ENCODE peak calls at places on chromosomes 5 and 9, in five cellular contexts. V is stomach, C is ovary, O is colonic mucosa, H is thoracic aorta. K is an unnamed sample.
A peak's percentile ranks its signal among the peaks of the same experiment; 100 is the strongest.

GRCh38 chr9:98219794-98220370 is 27.4 kb upstream of the CORO2A start:
- DNase-seq in V (no peak), C (no peak), O (no peak), H (no peak), K (no peak)

GRCh38 chr9:122116040-122116439 is 22.9 kb upstream of the TTLL11 start:
- DNase-seq in V (no peak), C (no peak), O (no peak), H (no peak), K (no peak)

GRCh38 chr5:107153304-107153703 is 517.4 kb downstream of the EFNA5 start:
- DNase-seq in V (no peak), C (no peak), O (no peak), H (no peak), K (no peak)

GRCh38 chr5:178551059-178551458 is 39.1 kb downstream of the COL23A1 start:
- DNase-seq in V (no peak), C (no peak), O (no peak), H (no peak), K (no peak)

GRCh38 chr9:135955981-135956797 is 5.0 kb downstream of the UBAC1 start:
- DNase-seq in V (no peak), C (no peak), O (no peak), H (no peak), K (no peak)

GRCh38 chr9:92605224-92605623 is 64.7 kb downstream of the IPPK start:
- DNase-seq in V (no peak), C (no peak), O (no peak), H (no peak), K (no peak)

GRCh38 chr9:91176426-91176825 is 185.3 kb downstream of the AUH start:
- DNase-seq in V (peak; percentile 11), C (no peak), O (no peak), H (no peak), K (no peak)

GRCh38 chr9:113154936-113155335 is 4.1 kb downstream of the SLC31A2 start:
- DNase-seq in V (no peak), C (no peak), O (no peak), H (no peak), K (no peak)

GRCh38 chr9:134301387-134302129 is 24.7 kb upstream of the RXRA start:
- DNase-seq in V (no peak), C (peak; percentile 9), O (no peak), H (no peak), K (peak; percentile 12)

GRCh38 chr5:52987711-52988329 is 1.3 kb upstream of the ITGA2 start:
- DNase-seq in V (no peak), C (no peak), O (no peak), H (no peak), K (no peak)

GRCh38 chr5:127517110-127517479 is 345 bp upstream of the PRRC1 start:
- DNase-seq in V (no peak), C (no peak), O (no peak), H (peak; percentile 11), K (no peak)

GRCh38 chr9:7165350-7165937 is 407.7 kb downstream of the KDM4C start:
- DNase-seq in V (no peak), C (no peak), O (no peak), H (no peak), K (no peak)

GRCh38 chr9:7161469-7161868 is 403.7 kb downstream of the KDM4C start:
- DNase-seq in V (no peak), C (no peak), O (no peak), H (no peak), K (no peak)

GRCh38 chr9:7166074-7166473 is 408.3 kb downstream of the KDM4C start:
- DNase-seq in V (no peak), C (no peak), O (no peak), H (no peak), K (no peak)

GRCh38 chr9:7163957-7164356 is 406.2 kb downstream of the KDM4C start:
- DNase-seq in V (no peak), C (no peak), O (no peak), H (no peak), K (no peak)

GRCh38 chr9:7164440-7165349 is 406.9 kb downstream of the KDM4C start:
- DNase-seq in V (no peak), C (no peak), O (peak; percentile 62), H (no peak), K (no peak)
- H3K4me1 ChIP-seq in V (no peaks in the 10 kb centered on the region), C (peaks cover 2% of the 10 kb centered on the region), O (no peaks in the 10 kb centered on the region), H (no peaks in the 10 kb centered on the region), K (no peaks in the 10 kb centered on the region)

DNA sequence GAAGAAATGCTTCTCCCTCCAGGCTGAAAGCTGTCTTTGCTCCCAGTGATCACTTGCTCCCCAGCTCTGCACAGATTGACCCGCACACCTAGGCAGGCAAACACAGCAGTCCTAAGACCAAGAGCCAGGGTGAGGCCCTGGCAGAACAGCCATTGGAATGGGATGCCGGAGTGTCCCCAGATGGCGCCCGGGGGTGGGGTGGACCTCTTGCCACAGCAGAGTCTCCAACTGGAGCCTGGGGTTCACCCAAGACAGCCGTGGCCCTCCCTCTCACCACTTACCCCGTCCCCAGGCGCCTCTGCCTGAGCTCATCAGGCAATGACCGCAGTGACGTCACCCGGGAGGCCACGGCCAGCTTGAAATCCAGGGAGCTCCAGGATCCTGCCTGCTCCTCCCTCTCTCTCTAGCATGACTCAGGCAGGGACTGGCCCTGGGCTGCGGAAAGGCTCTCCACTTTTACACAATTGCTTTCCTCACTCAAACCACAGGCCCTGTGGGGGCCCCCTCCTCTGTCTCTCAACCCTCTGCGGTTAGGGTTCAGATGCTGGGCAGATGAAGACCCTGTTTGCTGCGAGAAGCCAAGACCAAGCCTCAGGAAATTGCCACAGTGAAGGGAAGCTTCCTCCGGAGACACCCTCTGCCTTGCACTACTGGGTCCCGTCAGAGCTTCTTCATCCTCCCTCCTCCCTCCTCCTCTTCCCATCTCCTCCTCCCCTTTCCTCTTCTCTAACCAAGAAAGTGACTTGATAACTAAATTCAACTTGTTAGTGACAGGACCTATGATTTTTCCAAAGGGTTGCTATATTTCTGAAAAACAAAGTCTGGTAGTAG is 24.3 kb upstream of the PTGES start:
- DNase-seq in V (peak; percentile 86), C (peak; percentile 89), O (peak; percentile 83), H (peak; percentile 90), K (peak; percentile 17)
- H3K4me3 ChIP-seq in V (no peak overlapping the region), C (no peak overlapping the region), O (no peak overlapping the region), H (peak overlapping the region; percentile 39), K (no peak overlapping the region)

GRCh38 chr5:6943197-6943596 is 230.0 kb downstream of the TENT4A start:
- DNase-seq in V (no peak), C (no peak), O (no peak), H (no peak), K (no peak)
- H3K36me3 ChIP-seq in V (no peaks in the 10 kb centered on the region), C (no peaks in the 10 kb centered on the region), O (no peaks in the 10 kb centered on the region), H (no peaks in the 10 kb centered on the region), K (no peaks in the 10 kb centered on the region)

GRCh38 chr5:151633892-151634291 is 42.8 kb upstream of the FAT2 start:
- DNase-seq in V (no peak), C (no peak), O (no peak), H (no peak), K (no peak)

GRCh38 chr5:151632941-151633340 is 41.8 kb upstream of the FAT2 start:
- DNase-seq in V (no peak), C (no peak), O (no peak), H (no peak), K (no peak)

GRCh38 chr5:151631941-151632340 is 40.8 kb upstream of the FAT2 start:
- DNase-seq in V (no peak), C (no peak), O (no peak), H (no peak), K (no peak)

GRCh38 chr5:151630088-151630487 is 39.0 kb upstream of the FAT2 start:
- DNase-seq in V (no peak), C (no peak), O (no peak), H (no peak), K (no peak)

DNA sequence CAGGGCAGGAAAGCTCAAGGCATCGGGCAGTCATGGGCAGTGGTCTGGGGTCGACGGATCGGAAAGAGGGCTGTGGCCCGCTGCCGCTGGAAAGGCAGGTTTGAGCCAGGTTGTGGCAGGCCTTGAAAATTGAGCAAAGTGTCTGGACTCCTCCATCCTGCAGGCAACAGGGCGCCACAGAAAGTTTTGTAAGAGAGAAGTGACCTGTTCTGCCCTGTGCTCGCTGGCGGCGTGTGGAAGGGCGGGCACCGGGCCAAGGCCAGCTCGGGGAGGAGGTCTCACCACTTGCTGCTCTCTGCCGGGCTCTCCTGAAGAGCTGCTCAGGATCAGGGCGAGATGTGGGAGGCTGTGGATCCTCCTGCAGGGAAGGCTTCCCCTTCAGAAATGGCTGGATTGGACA is 41.4 kb upstream of the FAT2 start:
- DNase-seq in V (no peak), C (no peak), O (no peak), H (no peak), K (no peak)
- H3K4me1 ChIP-seq in V (no peaks in the 10 kb centered on the region), C (peaks cover 6% of the 10 kb centered on the region), O (no peaks in the 10 kb centered on the region), H (no peaks in the 10 kb centered on the region), K (no peaks in the 10 kb centered on the region)

GRCh38 chr5:22539756-22540155 is 313.4 kb downstream of the CDH12 start:
- DNase-seq in V (no peak), C (no peak), O (no peak), H (no peak), K (no peak)
- H3K4me3 ChIP-seq in V (no peak overlapping the region), C (no peak overlapping the region), O (no peak overlapping the region), H (no peak overlapping the region), K (no peak overlapping the region)

DNA sequence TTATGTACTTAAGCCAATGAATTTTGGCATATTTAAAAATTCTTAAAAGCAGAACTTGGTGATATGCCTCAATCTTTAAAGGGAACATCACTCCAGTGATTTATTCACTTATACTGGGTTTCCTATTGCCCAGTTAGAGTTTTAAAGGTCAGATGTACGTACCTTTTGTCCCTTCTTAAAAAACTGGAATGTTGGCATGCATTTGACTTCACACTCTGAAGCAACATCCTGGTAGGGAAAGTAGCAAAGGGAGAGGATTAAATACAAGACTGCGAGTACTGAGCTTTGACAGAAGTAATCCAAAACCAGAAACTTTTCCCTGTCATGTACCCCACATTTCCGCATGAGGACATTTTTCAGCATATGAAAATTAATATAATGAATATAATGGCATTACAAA is 11.7 kb downstream of the TXN start:
- DNase-seq in V (no peak), C (no peak), O (no peak), H (no peak), K (no peak)
- H3K36me3 ChIP-seq in V (peaks cover 79% of the 10 kb centered on the region), C (no peaks in the 10 kb centered on the region), O (no peaks in the 10 kb centered on the region), H (peaks cover 42% of the 10 kb centered on the region), K (peaks cover 26% of the 10 kb centered on the region)

K was measured in effector memory CD4-positive, alpha-beta T cell.